ENCODE peak calls at places on chromosomes 3 and 15, in seven cellular contexts. V is iris pigment epithelial cell; G is fibroblast of lung; P is activated CD4-positive, alpha-beta T cell treated with anti-CD3 and anti-CD28 coated beads, Interleukin-2, amount 50 U/mL, for 4 hours; W is kidney glomerular epithelial cell; Y is GM18507; R is effector CD4-positive, alpha-beta T cell. M is an unnamed sample.
A peak's percentile ranks its signal among the peaks of the same experiment; 100 is the strongest.

GRCh38 chr3:63655519-63655918 is 3.0 kb downstream of the SNTN start:
- DNase-seq in R (no peak), Y (no peak), P (no peak), W (peak; percentile 95), V (peak; percentile 87), G (peak; percentile 98), M (no peak)

GRCh38 chr3:128714887-128715496 is 11.0 kb upstream of the RAB7A start:
- DNase-seq in Y (no peak), W (no peak), G (no peak), R (no peak), P (no peak), V (no peak), M (no peak)

GRCh38 chr15:67670647-67671305 is 128.3 kb downstream of the MAP2K5 start:
- DNase-seq in V (no peak), Y (no peak), P (no peak), R (no peak), G (no peak), W (no peak), M (no peak)

GRCh38 chr3:112372396-112372795 is 39.4 kb downstream of the CD200 start:
- DNase-seq in G (no peak), Y (no peak), R (no peak), W (no peak), V (peak; percentile 73), P (no peak), M (no peak)

GRCh38 chr3:127779747-127780146 is 42.6 kb downstream of the MGLL start:
- DNase-seq in V (peak; percentile 57), G (peak; percentile 65), R (no peak), W (no peak), Y (no peak), P (no peak), M (no peak)

GRCh38 chr3:37072892-37073291 is 79.6 kb downstream of the MLH1 start:
- DNase-seq in V (peak; percentile 93), W (no peak), P (no peak), R (no peak), G (peak; percentile 89), Y (no peak), M (no peak)

GRCh38 chr3:56125358-56126005 is 342.8 kb downstream of the ERC2 start:
- DNase-seq in G (peak; percentile 72), P (no peak), V (peak; percentile 80), W (peak; percentile 5), Y (no peak), R (no peak), M (no peak)

GRCh38 chr15:87123676-87124382 is 1044.2 kb downstream of the AGBL1 start:
- DNase-seq in P (no peak), G (no peak), Y (no peak), W (no peak), V (no peak), R (no peak), M (no peak)

GRCh38 chr15:36430721-36431265 is 148.6 kb upstream of the CDIN1 start:
- DNase-seq in R (no peak), G (peak; percentile 30), W (no peak), V (peak; percentile 29), P (no peak), Y (no peak), M (no peak)

GRCh38 chr3:56839784-56840724 is 38.3 kb upstream of the ARHGEF3 start:
- DNase-seq in W (peak; percentile 34), G (peak; percentile 86), V (peak; percentile 87), R (no peak), P (no peak), Y (no peak), M (no peak)